ENCODE peak calls at places on chromosomes 5 and 9, in seven cellular contexts. M, H, G, U, S, N and P are unnamed samples.

GRCh38 chr5:11700376-11700775 is 203.9 kb downstream of the CTNND2 start:
- DNase-seq in M (no peak), N (no peak), H (no peak), S (no peak), G (no peak), U (no peak), P (no peak)

GRCh38 chr9:70488098-70488792 is 73.8 kb upstream of the KLF9 start:
- DNase-seq in G (no peak), U (no peak), M (peak; percentile 65), N (no peak), H (peak; percentile 39), S (no peak), P (no peak)

GRCh38 chr5:82092-82491 is 9.9 kb upstream of the PLEKHG4B start:
- DNase-seq in U (peak; percentile 45), M (no peak), S (no peak), N (peak; percentile 43), G (no peak), H (peak; percentile 17), P (peak; percentile 60)

GRCh38 chr5:675876-676698 is 17.1 kb downstream of the TPPP start:
- DNase-seq in M (no peak), G (peak; percentile 6), S (no peak), N (peak; percentile 61), U (no peak), H (no peak), P (no peak)

GRCh38 chr5:67350600-67351315 is 154.2 kb upstream of the CD180 start:
- DNase-seq in U (no peak), G (no peak), N (peak; percentile 59), H (no peak), M (no peak), S (no peak), P (no peak)

GRCh38 chr5:146962801-146963355 is 84.3 kb upstream of the PPP2R2B start:
- DNase-seq in S (no peak), M (peak; percentile 41), U (peak; percentile 52), N (no peak), H (peak; percentile 39), G (no peak), P (peak; percentile 12)

GRCh38 chr5:170302729-170303501 is 5.3 kb upstream of the LCP2 start:
- DNase-seq in S (no peak), H (no peak), G (peak; percentile 62), N (peak; percentile 89), U (no peak), M (no peak), P (no peak)

GRCh38 chr5:172370237-172370640 is 84.1 kb downstream of the SH3PXD2B start:
- DNase-seq in N (no peak), S (no peak), H (no peak), M (no peak), U (no peak), G (no peak), P (no peak)

GRCh38 chr5:126403871-126404270 is 19.3 kb upstream of the GRAMD2B start:
- DNase-seq in G (no peak), N (no peak), M (no peak), U (peak; percentile 40), S (no peak), H (peak; percentile 37), P (peak; percentile 23)

GRCh38 chr5:98749046-98749445 is 24.4 kb upstream of the RGMB start:
- DNase-seq in S (no peak), H (no peak), M (no peak), U (no peak), N (no peak), G (no peak), P (no peak)

GRCh38 chr9:98495530-98495929 is 213.2 kb downstream of the GABBR2 start:
- DNase-seq in G (no peak), S (no peak), M (no peak), U (no peak), N (no peak), H (no peak), P (no peak)

GRCh38 chr5:421901-422300 is 21.1 kb upstream of the EXOC3 start:
- DNase-seq in U (no peak), S (no peak), N (no peak), G (no peak), H (no peak), M (no peak), P (no peak)

GRCh38 chr5:174323878-174324281 is 278.4 kb downstream of the NSG2 start:
- DNase-seq in G (no peak), M (peak; percentile 26), U (peak; percentile 17), H (peak; percentile 58), S (no peak), N (no peak), P (peak; percentile 15)

GRCh38 chr9:16501098-16501663 is 369.3 kb downstream of the BNC2 start:
- DNase-seq in S (no peak), U (peak; percentile 65), M (no peak), G (no peak), N (no peak), H (peak; percentile 77), P (no peak)

GRCh38 chr5:67404261-67405100 is 207.9 kb upstream of the CD180 start:
- DNase-seq in S (no peak), U (peak; percentile 82), N (no peak), G (no peak), H (peak; percentile 77), M (no peak), P (no peak)

GRCh38 chr9:115296831-115297565 is 179.0 kb upstream of the TNC start:
- DNase-seq in M (peak; percentile 34), H (no peak), N (no peak), G (no peak), U (no peak), S (no peak), P (no peak)

GRCh38 chr9:116585896-116586295 is 101.2 kb upstream of the TRIM32 start:
- DNase-seq in S (no peak), N (no peak), M (peak; percentile 57), G (no peak), U (no peak), H (no peak), P (no peak)

GRCh38 chr5:83503662-83504061 is 32.1 kb downstream of the VCAN start:
- DNase-seq in U (no peak), G (no peak), H (peak; percentile 64), N (no peak), M (no peak), S (no peak), P (no peak)

GRCh38 chr5:169065400-169065799 is 235.5 kb downstream of the SLIT3 start:
- DNase-seq in U (no peak), G (no peak), H (no peak), N (no peak), M (no peak), S (no peak), P (no peak)

GRCh38 chr9:82334286-82334685 is 345.7 kb downstream of the SPATA31D1 start:
- DNase-seq in S (no peak), M (peak; percentile 13), N (no peak), G (no peak), H (peak; percentile 65), U (peak; percentile 12), P (no peak)

GRCh38 chr5:62143268-62144229 is 162.5 kb upstream of the KIF2A start:
- DNase-seq in N (no peak), S (no peak), G (no peak), U (peak; percentile 53), M (peak; percentile 41), H (peak; percentile 40), P (no peak)

GRCh38 chr9:115921301-115921700 is 232.3 kb upstream of the PAPPA start:
- DNase-seq in M (peak; percentile 77), G (peak; percentile 13), U (no peak), H (peak; percentile 66), S (no peak), N (no peak), P (no peak)

DNA sequence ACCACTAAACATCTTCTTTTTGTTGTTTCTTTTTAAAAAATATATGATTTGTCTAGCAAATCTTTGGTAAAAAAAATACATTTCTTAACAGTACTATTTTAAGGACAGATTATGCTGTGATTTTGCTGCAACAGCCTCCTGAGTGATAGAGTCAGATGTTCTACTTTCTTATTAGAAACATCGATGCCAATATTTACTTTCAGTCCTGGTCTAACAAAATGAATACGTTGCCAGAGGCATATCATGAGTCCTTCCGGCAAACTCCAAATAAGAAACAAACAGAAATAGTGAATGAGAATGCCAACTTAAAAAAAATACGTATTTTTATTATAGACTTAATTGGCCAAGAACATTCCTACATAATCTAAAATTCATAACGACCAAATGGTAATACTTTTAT is 371.5 kb downstream of the ADGRV1 start:
- DNase-seq in U (no peak), S (no peak), N (no peak), H (no peak), G (no peak), M (no peak), P (no peak)
- H3K4me3 ChIP-seq in U (no peak overlapping the region), S (no peak overlapping the region), N (no peak overlapping the region), H (no peak overlapping the region), G (no peak overlapping the region), M (no peak overlapping the region), P (no peak overlapping the region)

GRCh38 chr9:117705386-117705785 is 1.2 kb downstream of the TLR4 start:
- DNase-seq in M (no peak), G (no peak), U (no peak), H (no peak), S (no peak), N (no peak), P (no peak)
- H3K4me3 ChIP-seq in M (peak overlapping the region; percentile 57), G (peak overlapping the region; percentile 58), U (peak overlapping the region; percentile 52), H (no peak overlapping the region), S (peak overlapping the region; percentile 36), N (peak overlapping the region; percentile 32), P (peak overlapping the region; percentile 38)

GRCh38 chr5:142800776-142801494 is 30.8 kb downstream of the ARHGAP26 start:
- DNase-seq in M (no peak), G (no peak), U (no peak), H (no peak), S (no peak), N (no peak), P (no peak)
- H3K4me3 ChIP-seq in M (no peak overlapping the region), G (no peak overlapping the region), U (no peak overlapping the region), H (no peak overlapping the region), S (no peak overlapping the region), N (no peak overlapping the region), P (no peak overlapping the region)

GRCh38 chr5:175813943-175814630 is 57.3 kb upstream of the CPLX2 start:
- DNase-seq in G (no peak), U (no peak), N (no peak), S (no peak), H (no peak), M (no peak), P (no peak)
- H3K4me3 ChIP-seq in G (no peak overlapping the region), U (no peak overlapping the region), N (no peak overlapping the region), S (no peak overlapping the region), H (no peak overlapping the region), M (no peak overlapping the region), P (no peak overlapping the region)

DNA sequence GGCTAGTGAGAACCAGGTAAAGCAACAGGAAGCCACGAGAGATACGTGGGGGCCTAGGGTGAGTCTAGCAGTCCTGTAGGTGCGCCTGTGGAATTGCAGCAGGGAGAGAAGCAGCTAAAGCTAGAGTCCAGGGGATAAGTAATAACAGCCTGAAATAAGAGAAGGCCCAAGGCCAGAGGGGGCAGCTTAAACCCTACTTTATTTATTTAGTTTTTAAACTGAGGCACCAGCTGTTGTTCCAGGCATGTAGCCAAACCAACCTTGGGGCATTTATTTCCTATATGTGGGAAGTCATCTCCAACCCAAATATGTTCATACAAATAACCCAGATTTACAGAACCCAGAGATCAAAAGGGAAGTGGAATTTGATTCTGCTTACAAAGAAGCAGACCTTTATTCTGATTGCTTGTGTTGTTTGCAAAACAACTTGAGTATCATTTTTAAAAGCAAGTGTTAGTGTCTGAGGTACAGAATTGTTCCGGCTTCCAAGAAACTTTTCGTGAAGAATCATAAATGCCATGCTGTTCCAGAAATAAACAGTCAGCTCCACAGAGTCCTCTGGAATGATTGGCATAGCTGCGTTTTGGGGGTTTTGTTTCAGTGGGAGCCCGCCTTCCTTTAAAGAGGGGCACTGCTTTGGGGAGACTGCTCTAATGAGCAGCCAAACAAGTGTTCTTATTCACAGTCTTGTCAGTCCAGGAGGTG is 93.3 kb downstream of the GLDC start:
- DNase-seq in N (no peak), G (no peak), U (peak; percentile 92), H (peak; percentile 83), M (peak; percentile 85), S (no peak), P (peak; percentile 59)
- H3K4me3 ChIP-seq in N (no peak overlapping the region), G (no peak overlapping the region), U (no peak overlapping the region), H (no peak overlapping the region), M (no peak overlapping the region), S (no peak overlapping the region), P (no peak overlapping the region)